ENCODE peak calls at places on chromosomes 3 and 15, in seven cellular contexts. G, Y, F, K, B, X and N are unnamed samples.

GRCh38 chr3:127041933-127042332 is 59.0 kb downstream of the PLXNA1 start:
- DNase-seq in B (no peak), Y (no peak), G (no peak), X (peak; percentile 52), F (no peak), K (no peak), N (no peak)

GRCh38 chr3:172877011-172877410 is 126.5 kb downstream of the ECT2 start:
- DNase-seq in G (no peak), Y (no peak), B (no peak), F (no peak), K (no peak), X (no peak), N (no peak)

GRCh38 chr3:130897316-130897715 is 3.4 kb downstream of the ATP2C1 start:
- DNase-seq in G (no peak), K (no peak), Y (no peak), X (no peak), B (no peak), F (no peak), N (no peak)

GRCh38 chr3:101383156-101383575 is 62.8 kb upstream of the IMPG2 start:
- DNase-seq in G (no peak), B (no peak), F (no peak), K (peak; percentile 49), Y (no peak), X (no peak), N (no peak)

GRCh38 chr3:9582332-9582731 is 28.7 kb upstream of the LHFPL4 start:
- DNase-seq in Y (no peak), X (no peak), F (no peak), K (no peak), G (no peak), B (no peak), N (no peak)

GRCh38 chr3:42686832-42687650 is 1.7 kb downstream of the KLHL40 start:
- DNase-seq in Y (no peak), G (no peak), K (no peak), F (no peak), B (no peak), X (peak; percentile 27), N (no peak)

GRCh38 chr15:68730491-68731317 is 90.0 kb downstream of the ANP32A start:
- DNase-seq in Y (no peak), F (peak; percentile 31), X (no peak), B (peak; percentile 41), G (peak; percentile 30), K (peak; percentile 34), N (no peak)

GRCh38 chr3:78571486-78571885 is 1196.3 kb downstream of the ROBO1 start:
- DNase-seq in X (no peak), Y (no peak), F (no peak), B (peak; percentile 1), K (no peak), G (no peak), N (no peak)

GRCh38 chr3:120673116-120673515 is 8.9 kb downstream of the HGD start:
- DNase-seq in Y (no peak), F (no peak), X (no peak), G (no peak), B (no peak), K (no peak), N (no peak)

GRCh38 chr3:171640520-171641412 is 169.5 kb downstream of the PLD1 start:
- DNase-seq in K (no peak), F (peak; percentile 37), Y (no peak), B (peak; percentile 23), G (no peak), X (no peak), N (no peak)

GRCh38 chr3:132034486-132035464 is at the start of gene CPNE4:
- DNase-seq in X (peak; percentile 92), B (peak; percentile 48), F (peak; percentile 84), Y (peak; percentile 26), K (peak; percentile 32), G (peak; percentile 100), N (peak; percentile 91)

GRCh38 chr3:55091381-55092225 is 163.7 kb upstream of the LRTM1 start:
- DNase-seq in G (no peak), B (peak; percentile 51), X (no peak), Y (no peak), F (peak; percentile 64), K (no peak), N (no peak)

GRCh38 chr15:31279221-31280036 is 47.2 kb upstream of the KLF13 start:
- DNase-seq in G (no peak), Y (no peak), F (no peak), X (no peak), B (peak; percentile 17), K (no peak), N (no peak)

GRCh38 chr15:56537881-56538280 is 72.9 kb upstream of the MNS1 start:
- DNase-seq in G (no peak), X (peak; percentile 57), K (no peak), B (no peak), Y (peak; percentile 15), F (no peak), N (no peak)

GRCh38 chr3:64088408-64089136 is 65.3 kb upstream of the PSMD6 start:
- DNase-seq in F (no peak), X (no peak), B (no peak), Y (no peak), G (no peak), K (no peak), N (no peak)

GRCh38 chr3:1847571-1847970 is 251.1 kb upstream of the CNTN4 start:
- DNase-seq in X (no peak), B (no peak), F (no peak), K (no peak), Y (no peak), G (no peak), N (no peak)
- TF ChIP-seq CTCF in X (no peak), B (no peak), F (no peak), K (no peak), Y (no peak), G (no peak), N (no peak)

DNA sequence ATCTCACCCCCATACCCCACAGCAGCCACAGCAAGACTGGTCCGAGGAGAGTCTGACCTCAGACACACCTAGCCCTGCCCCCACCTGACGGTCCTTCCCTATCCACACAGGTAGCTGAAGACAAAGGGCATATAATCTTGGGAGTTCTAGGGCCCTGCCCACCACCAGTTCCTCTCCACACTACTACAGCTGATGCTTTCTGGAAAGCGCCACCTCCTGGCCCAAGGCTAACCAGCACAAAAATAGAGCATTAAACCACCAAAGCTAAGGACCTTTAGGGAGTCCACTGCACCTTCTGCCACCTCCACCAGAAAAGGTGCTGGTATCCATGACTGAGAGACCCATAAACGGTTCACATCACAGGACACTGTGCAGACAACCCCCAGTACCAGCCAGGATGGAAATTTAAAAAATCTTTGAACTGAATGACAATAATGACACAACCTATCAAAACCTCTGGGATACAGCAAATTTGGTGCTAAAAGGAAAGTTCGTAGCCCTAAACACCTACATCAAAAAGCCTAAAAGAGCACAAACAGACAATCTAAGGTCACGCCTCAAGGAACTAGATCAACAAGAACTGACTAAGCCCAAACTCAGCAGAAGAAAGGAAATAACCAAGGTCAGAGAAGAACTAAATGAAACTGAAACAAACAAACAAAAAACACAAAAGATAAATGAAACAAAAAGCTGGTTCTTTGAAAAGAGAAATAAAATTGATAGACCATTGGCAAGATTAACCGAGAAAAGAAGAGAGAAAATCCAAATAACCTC is 122.1 kb upstream of the TPRG1 start:
- DNase-seq in Y (no peak), G (no peak), K (no peak), F (no peak), X (no peak), B (no peak), N (no peak)
- TF ChIP-seq CTCF in Y (no peak), G (peak; percentile 20), K (no peak), F (peak; percentile 14), X (no peak), B (peak; percentile 20), N (no peak)

GRCh38 chr15:92613841-92614240 is 41.7 kb downstream of the FAM174B start:
- DNase-seq in F (no peak), K (peak; percentile 12), B (no peak), X (peak; percentile 48), G (no peak), Y (no peak), N (no peak)

GRCh38 chr15:92611150-92611549 is 44.4 kb downstream of the FAM174B start:
- DNase-seq in X (no peak), F (no peak), K (no peak), B (no peak), G (no peak), Y (no peak), N (no peak)

GRCh38 chr15:92610101-92610520 is 45.5 kb downstream of the FAM174B start:
- DNase-seq in G (no peak), B (no peak), Y (no peak), K (no peak), F (no peak), X (peak; percentile 45), N (no peak)

GRCh38 chr15:92612891-92613290 is 42.7 kb downstream of the FAM174B start:
- DNase-seq in X (no peak), F (no peak), B (no peak), Y (no peak), G (no peak), K (no peak), N (no peak)

DNA sequence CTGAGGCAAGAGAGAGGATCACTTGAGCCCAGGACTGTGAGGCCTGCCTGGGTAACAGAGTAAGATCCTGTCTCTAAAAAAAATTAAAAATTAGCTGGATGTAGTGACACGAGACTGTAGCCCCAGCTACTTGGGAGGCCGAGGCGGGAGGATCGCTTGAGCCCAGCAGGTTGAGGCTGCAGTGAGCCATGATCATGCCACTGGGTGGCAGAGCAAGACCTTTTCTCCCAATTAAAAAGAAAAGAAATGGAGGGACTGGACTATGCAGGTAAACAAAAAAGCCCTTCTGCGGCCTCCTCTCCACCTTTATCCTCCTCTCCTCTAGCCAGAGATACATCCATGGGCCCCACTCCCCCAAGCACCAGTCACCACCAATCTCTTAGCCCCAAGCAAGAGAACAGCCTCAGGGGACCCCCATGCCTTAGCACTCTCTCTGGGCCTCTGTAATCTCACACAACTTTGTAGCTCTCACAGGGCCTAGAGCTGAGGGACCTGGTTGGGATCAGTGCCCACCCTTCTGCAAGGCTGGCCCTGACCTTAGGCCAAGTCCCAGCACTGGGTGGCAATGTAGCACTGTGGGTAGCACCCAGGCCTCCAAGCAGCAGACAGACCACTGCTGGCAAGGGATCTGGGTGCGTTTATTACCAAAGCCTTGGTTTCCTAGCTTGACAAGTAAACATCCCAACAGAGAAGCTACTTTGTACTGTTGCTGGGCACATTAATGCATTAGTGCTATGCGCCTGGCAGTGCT is 43.4 kb downstream of the FAM174B start:
- DNase-seq in Y (no peak), B (no peak), F (no peak), K (no peak), X (no peak), G (no peak), N (no peak)
- TF ChIP-seq CTCF in Y (no peak), B (no peak), F (no peak), K (no peak), X (no peak), G (no peak), N (no peak)

GRCh38 chr3:5227812-5228211 is 40.3 kb downstream of the EDEM1 start:
- DNase-seq in B (no peak), Y (no peak), G (no peak), X (no peak), F (no peak), K (no peak), N (no peak)

GRCh38 chr3:5231067-5231466 is 43.6 kb downstream of the EDEM1 start:
- DNase-seq in K (no peak), Y (no peak), X (no peak), G (no peak), F (no peak), B (no peak), N (no peak)

GRCh38 chr3:5222283-5223005 is 34.9 kb downstream of the EDEM1 start:
- DNase-seq in Y (no peak), B (no peak), X (no peak), K (no peak), G (no peak), F (no peak), N (no peak)

GRCh38 chr3:5229414-5229813 is 41.9 kb downstream of the EDEM1 start:
- DNase-seq in X (no peak), G (no peak), F (no peak), K (no peak), B (peak; percentile 58), Y (no peak), N (no peak)

GRCh38 chr3:5226783-5227182 is 39.3 kb downstream of the EDEM1 start:
- DNase-seq in X (no peak), Y (no peak), G (no peak), B (peak; percentile 17), K (no peak), F (peak; percentile 43), N (no peak)
- TF ChIP-seq CTCF in X (peak; percentile 32), Y (peak; percentile 17), G (peak; percentile 27), B (peak; percentile 14), K (peak; percentile 22), F (peak; percentile 42), N (peak; percentile 60)